ENCODE peak calls at places on chromosomes 16 and 17, in ten cellular contexts. N is tibial nerve, D is left ventricle myocardium inferior, T is OCI-LY7, P is ovary, R is cardiac fibroblast, V is dorsolateral prefrontal cortex, K is endodermal cell, Q is ascending aorta, Y is fibroblast of lung. L is an unnamed sample.

GRCh38 chr17:81480140-81480917 is 32.3 kb downstream of the ACTG1 start:
- DNase-seq in N (peak), D (no peak), T (no peak), P (no peak), R (peak), V (no peak), K (no peak), Q (no peak), Y (peak), L (no peak)

GRCh38 chr16:89274561-89275283 is 57.2 kb downstream of the ZNF778 start:
- DNase-seq in N (no peak), D (no peak), T (no peak), P (no peak), R (no peak), V (no peak), K (no peak), Q (no peak), Y (no peak), L (no peak)

GRCh38 chr17:8674344-8675305 is 44.1 kb upstream of the MYH10 start:
- DNase-seq in N (no peak), D (peak), T (no peak), P (peak), R (peak), V (no peak), K (peak), Q (no peak), Y (peak), L (peak)

GRCh38 chr17:62724398-62725146 is 83.5 kb downstream of the MARCHF10 start:
- DNase-seq in N (no peak), D (no peak), T (peak), P (no peak), R (no peak), V (no peak), K (peak), Q (no peak), Y (no peak), L (peak)

GRCh38 chr17:77749316-77749715 is 209.2 kb upstream of the TNRC6C start:
- DNase-seq in N (no peak), D (no peak), T (no peak), P (no peak), R (no peak), V (no peak), K (peak), Q (no peak), Y (no peak), L (peak)

GRCh38 chr17:30234296-30234695 is 1.2 kb downstream of the SLC6A4 start:
- DNase-seq in N (no peak), D (no peak), T (no peak), P (no peak), R (no peak), V (no peak), K (peak), Q (no peak), Y (no peak), L (no peak)

GRCh38 chr17:68184816-68185436 is 62.9 kb upstream of the AMZ2 start:
- DNase-seq in N (no peak), D (no peak), T (peak), P (no peak), R (no peak), V (no peak), K (peak), Q (no peak), Y (no peak), L (no peak)

GRCh38 chr16:57889960-57890751 is 80.8 kb downstream of the CNGB1 start:
- DNase-seq in N (peak), D (no peak), T (no peak), P (no peak), R (peak), V (no peak), K (no peak), Q (no peak), Y (peak), L (no peak)

DNA sequence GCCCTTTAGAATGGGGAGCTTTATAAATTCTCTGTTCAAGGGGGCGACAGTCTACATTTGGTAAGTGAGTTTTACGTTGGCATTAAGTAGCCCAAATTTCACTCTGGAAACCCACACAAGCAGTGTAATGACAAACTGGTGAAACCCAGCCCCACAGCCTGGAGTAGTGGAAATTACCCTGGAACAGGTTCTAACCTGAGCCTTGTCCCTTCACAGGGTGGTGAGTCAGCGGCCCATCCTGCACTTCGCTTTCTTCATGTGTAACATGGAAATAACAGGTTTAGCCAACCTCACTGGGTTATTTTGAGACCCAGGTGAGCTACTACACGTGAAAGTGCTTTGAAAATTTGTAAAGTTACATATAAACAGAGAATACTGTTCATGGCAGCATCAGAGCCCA is 3.5 kb upstream of the TLCD3A start:
- DNase-seq in N (no peak), D (no peak), T (no peak), P (no peak), R (no peak), V (no peak), K (no peak), Q (no peak), Y (no peak), L (no peak)
- H3K4me3 ChIP-seq in N (no peak), D (no peak), T (no peak), P (no peak), R (no peak), V (no peak), K (no peak), Q (no peak), Y (no peak), L (no peak)

GRCh38 chr17:46092996-46093395 is 93.9 kb downstream of the STH start:
- DNase-seq in N (no peak), D (no peak), T (no peak), P (no peak), R (no peak), V (no peak), K (no peak), Q (no peak), Y (peak), L (no peak)
- TF ChIP-seq CTCF in N (no peak), D (no peak), T (no peak), P (no peak), R (no peak), V (no peak), K (no peak), Q (no peak), Y (no peak), L (no peak)

GRCh38 chr16:85734311-85735017 is 16.4 kb downstream of the C16orf74 start:
- DNase-seq in N (no peak), D (no peak), T (no peak), P (no peak), R (no peak), V (no peak), K (no peak), Q (no peak), Y (no peak), L (no peak)

GRCh38 chr16:85735946-85736345 is 14.9 kb downstream of the C16orf74 start:
- DNase-seq in N (no peak), D (no peak), T (no peak), P (no peak), R (no peak), V (no peak), K (no peak), Q (no peak), Y (no peak), L (no peak)

GRCh38 chr16:85733839-85734170 is 17.1 kb downstream of the C16orf74 start:
- DNase-seq in N (no peak), D (no peak), T (no peak), P (no peak), R (peak), V (no peak), K (peak), Q (no peak), Y (no peak), L (no peak)

GRCh38 chr16:85736924-85737323 is 14.0 kb downstream of the C16orf74 start:
- DNase-seq in N (no peak), D (no peak), T (no peak), P (no peak), R (no peak), V (no peak), K (no peak), Q (no peak), Y (no peak), L (no peak)

GRCh38 chr16:85735225-85735722 is 15.6 kb downstream of the C16orf74 start:
- DNase-seq in N (no peak), D (no peak), T (peak), P (no peak), R (no peak), V (no peak), K (no peak), Q (no peak), Y (no peak), L (no peak)
- H3K4me3 ChIP-seq in N (no peak), D (no peak), T (peak), P (no peak), R (no peak), V (no peak), K (no peak), Q (no peak), Y (no peak), L (no peak)

DNA sequence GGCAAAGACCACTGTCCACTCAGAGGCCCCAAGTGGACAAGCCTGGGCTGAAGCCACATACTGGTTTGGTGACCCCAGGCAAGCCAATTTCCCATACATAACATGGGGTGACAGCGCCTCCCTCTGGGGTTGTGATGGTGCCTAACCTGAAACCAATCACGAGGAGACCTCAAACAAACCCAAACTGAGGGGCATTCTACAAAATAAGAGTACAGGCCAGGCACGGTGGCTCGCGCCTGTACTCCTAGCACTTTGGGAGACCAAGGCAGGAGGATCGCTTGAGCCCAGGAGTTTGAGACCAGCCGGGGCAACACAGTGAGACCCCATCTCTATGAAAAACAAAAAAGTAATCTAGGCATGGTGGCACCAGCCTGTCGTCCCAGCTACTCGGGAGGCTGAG is 3.6 kb downstream of the P2RX5 start:
- DNase-seq in N (no peak), D (no peak), T (no peak), P (no peak), R (no peak), V (no peak), K (peak), Q (no peak), Y (no peak), L (no peak)
- TF ChIP-seq CTCF in N (no peak), D (peak), T (peak), P (no peak), R (no peak), V (no peak), K (peak), Q (no peak), Y (peak), L (no peak)

GRCh38 chr17:76077582-76078110 is 1.3 kb upstream of the ZACN start:
- DNase-seq in N (no peak), D (no peak), T (peak), P (no peak), R (no peak), V (no peak), K (peak), Q (no peak), Y (no peak), L (no peak)

GRCh38 chr17:76074390-76075363 is at the start of gene GALR2:
- DNase-seq in N (no peak), D (no peak), T (no peak), P (no peak), R (no peak), V (no peak), K (peak), Q (no peak), Y (no peak), L (no peak)

GRCh38 chr17:76076765-76077581 is 2.0 kb upstream of the ZACN start:
- DNase-seq in N (no peak), D (no peak), T (no peak), P (no peak), R (no peak), V (no peak), K (peak), Q (no peak), Y (no peak), L (no peak)

GRCh38 chr17:76075364-76076099 is 951 bp downstream of the GALR2 start:
- DNase-seq in N (no peak), D (no peak), T (no peak), P (no peak), R (no peak), V (no peak), K (peak), Q (no peak), Y (no peak), L (no peak)

GRCh38 chr17:76076100-76076764 is 1.7 kb downstream of the GALR2 start:
- DNase-seq in N (no peak), D (no peak), T (no peak), P (no peak), R (no peak), V (no peak), K (peak), Q (no peak), Y (no peak), L (no peak)
- H3K4me3 ChIP-seq in N (no peak), D (peak), T (no peak), P (no peak), R (no peak), V (no peak), K (peak), Q (no peak), Y (no peak), L (peak)

GRCh38 chr17:34199932-34200534 is 55.1 kb upstream of the CCL2 start:
- DNase-seq in N (peak), D (peak), T (peak), P (peak), R (peak), V (peak), K (peak), Q (peak), Y (peak), L (peak)
- TF ChIP-seq CTCF in N (peak), D (peak), T (peak), P (peak), R (peak), V (peak), K (peak), Q (peak), Y (peak), L (peak)

DNA sequence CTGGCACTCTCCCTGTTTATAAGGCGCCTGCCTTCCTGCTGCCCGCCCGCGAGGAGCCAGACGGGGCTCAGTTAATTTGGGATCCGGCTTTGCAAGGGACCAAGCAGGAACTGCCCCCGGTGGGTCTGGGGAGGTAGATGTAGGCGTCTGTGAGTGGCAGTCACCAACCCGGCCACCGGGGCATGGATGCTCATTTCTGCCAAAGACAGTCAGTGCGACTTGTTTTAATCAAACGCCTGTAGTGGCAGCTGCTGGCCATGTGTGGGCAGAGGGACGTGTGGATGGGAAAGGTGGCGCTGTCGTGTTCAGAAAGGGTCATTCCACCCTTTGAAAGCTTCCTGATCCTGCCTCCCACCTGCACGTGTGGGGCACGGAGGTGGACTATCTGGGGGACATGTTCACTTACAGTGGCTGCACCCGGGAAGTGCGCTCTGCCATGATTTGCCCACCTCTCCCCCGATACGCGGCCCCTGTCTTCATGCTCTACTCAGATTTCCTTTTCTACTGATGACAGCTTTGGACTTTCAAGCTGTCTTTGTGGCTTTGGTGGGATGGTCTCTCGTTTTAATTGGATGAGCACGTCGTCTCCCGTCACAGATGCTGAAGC is 60.3 kb upstream of the CIBAR2 start:
- DNase-seq in N (no peak), D (no peak), T (no peak), P (no peak), R (no peak), V (no peak), K (peak), Q (no peak), Y (peak), L (no peak)
- H3K4me3 ChIP-seq in N (no peak), D (peak), T (no peak), P (peak), R (peak), V (no peak), K (no peak), Q (peak), Y (peak), L (peak)

GRCh38 chr17:49494937-49495841 is at the start of gene NGFR:
- DNase-seq in N (no peak), D (peak), T (peak), P (peak), R (peak), V (peak), K (peak), Q (no peak), Y (peak), L (no peak)
- TF ChIP-seq CTCF in N (no peak), D (no peak), T (peak), P (no peak), R (no peak), V (peak), K (peak), Q (no peak), Y (no peak), L (no peak)

L was measured in sigmoid colon.